ENCODE peak calls at places on chromosomes 3 and 15, in ten cellular contexts. One of them, this sample, is unnamed. For H3K9me3 and H3K4me1, the result is how much of the 10 kb centered on the place peaks cover.

GRCh38 chr3:38084019-38084968 is 45.3 kb downstream of the DLEC1 start:
- DNase-seq in psoas muscle: peak
- DNase-seq in uterus: no peak
- DNase-seq in colonic mucosa: no peak
- DNase-seq in hepatocyte: peak
- DNase-seq in A549: peak
- DNase-seq in ovary: no peak
- DNase-seq in CD8-positive, alpha-beta memory T cell: peak
- DNase-seq in CD8-positive, alpha-beta T cell: no peak
- DNase-seq in Peyer's patch: no peak
- DNase-seq in this sample: no peak

GRCh38 chr3:165464736-165465135 is 268.6 kb upstream of the SLITRK3 start:
- DNase-seq in hepatocyte: no peak
- DNase-seq in ovary: no peak
- DNase-seq in A549: no peak
- DNase-seq in psoas muscle: no peak
- DNase-seq in Peyer's patch: no peak
- DNase-seq in colonic mucosa: no peak
- DNase-seq in CD8-positive, alpha-beta memory T cell: no peak
- DNase-seq in uterus: no peak
- DNase-seq in CD8-positive, alpha-beta T cell: no peak
- DNase-seq in this sample: no peak

GRCh38 chr3:150252462-150252861 is 155.6 kb upstream of the TSC22D2 start:
- DNase-seq in CD8-positive, alpha-beta T cell: no peak
- DNase-seq in colonic mucosa: no peak
- DNase-seq in Peyer's patch: no peak
- DNase-seq in uterus: no peak
- DNase-seq in A549: no peak
- DNase-seq in ovary: no peak
- DNase-seq in psoas muscle: no peak
- DNase-seq in hepatocyte: no peak
- DNase-seq in CD8-positive, alpha-beta memory T cell: no peak
- DNase-seq in this sample: no peak

GRCh38 chr3:179015551-179016020 is 56.0 kb downstream of the ZMAT3 start:
- DNase-seq in ovary: no peak
- DNase-seq in A549: peak
- DNase-seq in psoas muscle: no peak
- DNase-seq in Peyer's patch: peak
- DNase-seq in hepatocyte: peak
- DNase-seq in colonic mucosa: peak
- DNase-seq in CD8-positive, alpha-beta T cell: peak
- DNase-seq in CD8-positive, alpha-beta memory T cell: peak
- DNase-seq in uterus: peak
- DNase-seq in this sample: peak

GRCh38 chr3:159082514-159082913 is 280.7 kb downstream of the MFSD1 start:
- DNase-seq in Peyer's patch: no peak
- DNase-seq in ovary: no peak
- DNase-seq in psoas muscle: no peak
- DNase-seq in CD8-positive, alpha-beta T cell: no peak
- DNase-seq in colonic mucosa: no peak
- DNase-seq in A549: no peak
- DNase-seq in CD8-positive, alpha-beta memory T cell: no peak
- DNase-seq in uterus: no peak
- DNase-seq in hepatocyte: no peak
- DNase-seq in this sample: no peak

GRCh38 chr3:47418167-47419082 is 37.6 kb downstream of the PTPN23 start:
- DNase-seq in Peyer's patch: no peak
- DNase-seq in CD8-positive, alpha-beta T cell: no peak
- DNase-seq in psoas muscle: no peak
- DNase-seq in uterus: no peak
- DNase-seq in hepatocyte: no peak
- DNase-seq in colonic mucosa: no peak
- DNase-seq in ovary: no peak
- DNase-seq in CD8-positive, alpha-beta memory T cell: no peak
- DNase-seq in A549: peak
- DNase-seq in this sample: no peak

GRCh38 chr3:174229916-174230315 is 629.2 kb upstream of the NAALADL2 start:
- DNase-seq in ovary: no peak
- DNase-seq in psoas muscle: no peak
- DNase-seq in colonic mucosa: no peak
- DNase-seq in Peyer's patch: no peak
- DNase-seq in CD8-positive, alpha-beta memory T cell: no peak
- DNase-seq in CD8-positive, alpha-beta T cell: no peak
- DNase-seq in A549: no peak
- DNase-seq in uterus: no peak
- DNase-seq in hepatocyte: no peak
- DNase-seq in this sample: no peak

GRCh38 chr3:160544837-160545236 is 20.5 kb downstream of the KPNA4 start:
- DNase-seq in colonic mucosa: no peak
- DNase-seq in Peyer's patch: no peak
- DNase-seq in uterus: no peak
- DNase-seq in CD8-positive, alpha-beta T cell: no peak
- DNase-seq in ovary: no peak
- DNase-seq in psoas muscle: no peak
- DNase-seq in CD8-positive, alpha-beta memory T cell: no peak
- DNase-seq in A549: no peak
- DNase-seq in hepatocyte: no peak
- DNase-seq in this sample: no peak

GRCh38 chr3:13932578-13933295 is 52.9 kb upstream of the WNT7A start:
- DNase-seq in colonic mucosa: no peak
- DNase-seq in ovary: no peak
- DNase-seq in Peyer's patch: no peak
- DNase-seq in psoas muscle: no peak
- DNase-seq in hepatocyte: no peak
- DNase-seq in CD8-positive, alpha-beta memory T cell: no peak
- DNase-seq in uterus: no peak
- DNase-seq in CD8-positive, alpha-beta T cell: no peak
- DNase-seq in A549: no peak
- DNase-seq in this sample: no peak

GRCh38 chr15:29636140-29636539 is 186.1 kb downstream of the TJP1 start:
- DNase-seq in CD8-positive, alpha-beta memory T cell: no peak
- DNase-seq in colonic mucosa: peak
- DNase-seq in psoas muscle: no peak
- DNase-seq in Peyer's patch: no peak
- DNase-seq in A549: no peak
- DNase-seq in CD8-positive, alpha-beta T cell: no peak
- DNase-seq in uterus: no peak
- DNase-seq in ovary: no peak
- DNase-seq in hepatocyte: no peak
- DNase-seq in this sample: no peak

GRCh38 chr3:16277471-16277870 is 12.5 kb downstream of the OXNAD1 start:
- DNase-seq in CD8-positive, alpha-beta T cell: no peak
- DNase-seq in psoas muscle: no peak
- DNase-seq in Peyer's patch: no peak
- DNase-seq in A549: no peak
- DNase-seq in uterus: no peak
- DNase-seq in ovary: no peak
- DNase-seq in CD8-positive, alpha-beta memory T cell: no peak
- DNase-seq in hepatocyte: no peak
- DNase-seq in colonic mucosa: no peak
- DNase-seq in this sample: no peak

GRCh38 chr3:105987809-105988208 is 119.0 kb upstream of the CBLB start:
- DNase-seq in Peyer's patch: no peak
- DNase-seq in hepatocyte: no peak
- DNase-seq in ovary: no peak
- DNase-seq in psoas muscle: no peak
- DNase-seq in CD8-positive, alpha-beta memory T cell: no peak
- DNase-seq in CD8-positive, alpha-beta T cell: no peak
- DNase-seq in uterus: no peak
- DNase-seq in A549: no peak
- DNase-seq in colonic mucosa: no peak
- DNase-seq in this sample: no peak

GRCh38 chr15:25207369-25207768 is 231.5 kb downstream of the UBE3A start:
- DNase-seq in hepatocyte: no peak
- DNase-seq in ovary: no peak
- DNase-seq in CD8-positive, alpha-beta T cell: no peak
- DNase-seq in CD8-positive, alpha-beta memory T cell: no peak
- DNase-seq in A549: no peak
- DNase-seq in psoas muscle: no peak
- DNase-seq in Peyer's patch: no peak
- DNase-seq in colonic mucosa: no peak
- DNase-seq in uterus: no peak
- DNase-seq in this sample: no peak
- H3K9me3 ChIP-seq in hepatocyte: under half
- H3K9me3 ChIP-seq in ovary: under half
- H3K9me3 ChIP-seq in CD8-positive, alpha-beta T cell: under half
- H3K9me3 ChIP-seq in CD8-positive, alpha-beta memory T cell: under half
- H3K9me3 ChIP-seq in A549: under half
- H3K9me3 ChIP-seq in psoas muscle: under half
- H3K9me3 ChIP-seq in Peyer's patch: under half
- H3K9me3 ChIP-seq in colonic mucosa: under half
- H3K9me3 ChIP-seq in uterus: under half
- H3K9me3 ChIP-seq in this sample: under half

DNA sequence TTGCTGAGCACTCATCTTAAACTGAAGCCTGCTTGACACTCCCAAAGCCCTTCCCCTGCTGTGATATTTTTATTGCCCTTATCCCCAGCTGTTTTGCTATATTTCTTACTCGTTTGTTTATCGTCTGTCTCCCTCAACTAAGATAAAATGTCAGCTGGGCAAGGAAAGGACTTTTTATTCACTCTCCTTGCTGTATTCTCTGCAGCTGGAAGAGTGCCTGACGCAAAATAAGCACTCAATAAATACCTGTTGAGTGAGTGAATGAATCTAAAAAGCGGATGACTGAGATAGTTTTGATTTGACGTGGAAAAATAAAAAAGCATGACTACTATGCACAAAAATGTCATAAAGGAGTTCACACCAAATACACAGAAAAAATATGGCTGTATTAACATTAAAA is 84.8 kb upstream of the POMGNT2 start:
- DNase-seq in CD8-positive, alpha-beta memory T cell: no peak
- DNase-seq in psoas muscle: no peak
- DNase-seq in ovary: no peak
- DNase-seq in A549: no peak
- DNase-seq in Peyer's patch: no peak
- DNase-seq in uterus: no peak
- DNase-seq in colonic mucosa: no peak
- DNase-seq in CD8-positive, alpha-beta T cell: no peak
- DNase-seq in hepatocyte: peak
- DNase-seq in this sample: no peak
- H3K4me1 ChIP-seq in CD8-positive, alpha-beta memory T cell: under half
- H3K4me1 ChIP-seq in psoas muscle: under half
- H3K4me1 ChIP-seq in ovary: under half
- H3K4me1 ChIP-seq in A549: under half
- H3K4me1 ChIP-seq in Peyer's patch: under half
- H3K4me1 ChIP-seq in uterus: under half
- H3K4me1 ChIP-seq in colonic mucosa: under half
- H3K4me1 ChIP-seq in CD8-positive, alpha-beta T cell: under half
- H3K4me1 ChIP-seq in hepatocyte: under half
- H3K4me1 ChIP-seq in this sample: under half

GRCh38 chr3:30645077-30645476 is 38.7 kb downstream of the TGFBR2 start:
- DNase-seq in CD8-positive, alpha-beta memory T cell: no peak
- DNase-seq in hepatocyte: no peak
- DNase-seq in A549: no peak
- DNase-seq in psoas muscle: no peak
- DNase-seq in uterus: no peak
- DNase-seq in ovary: no peak
- DNase-seq in colonic mucosa: no peak
- DNase-seq in Peyer's patch: no peak
- DNase-seq in CD8-positive, alpha-beta T cell: no peak
- DNase-seq in this sample: no peak

GRCh38 chr3:30646181-30646876 is 39.9 kb downstream of the TGFBR2 start:
- DNase-seq in Peyer's patch: no peak
- DNase-seq in uterus: no peak
- DNase-seq in CD8-positive, alpha-beta T cell: no peak
- DNase-seq in ovary: no peak
- DNase-seq in psoas muscle: no peak
- DNase-seq in hepatocyte: no peak
- DNase-seq in A549: no peak
- DNase-seq in CD8-positive, alpha-beta memory T cell: no peak
- DNase-seq in colonic mucosa: no peak
- DNase-seq in this sample: no peak

GRCh38 chr3:30643763-30644462 is 37.5 kb downstream of the TGFBR2 start:
- DNase-seq in CD8-positive, alpha-beta T cell: peak
- DNase-seq in CD8-positive, alpha-beta memory T cell: peak
- DNase-seq in uterus: no peak
- DNase-seq in hepatocyte: no peak
- DNase-seq in Peyer's patch: peak
- DNase-seq in colonic mucosa: no peak
- DNase-seq in A549: no peak
- DNase-seq in ovary: no peak
- DNase-seq in psoas muscle: no peak
- DNase-seq in this sample: no peak

GRCh38 chr3:30642715-30643361 is 36.4 kb downstream of the TGFBR2 start:
- DNase-seq in psoas muscle: no peak
- DNase-seq in Peyer's patch: no peak
- DNase-seq in uterus: no peak
- DNase-seq in A549: no peak
- DNase-seq in hepatocyte: no peak
- DNase-seq in CD8-positive, alpha-beta T cell: no peak
- DNase-seq in colonic mucosa: no peak
- DNase-seq in CD8-positive, alpha-beta memory T cell: no peak
- DNase-seq in ovary: no peak
- DNase-seq in this sample: no peak

GRCh38 chr3:30644615-30645014 is 38.2 kb downstream of the TGFBR2 start:
- DNase-seq in uterus: peak
- DNase-seq in colonic mucosa: peak
- DNase-seq in ovary: no peak
- DNase-seq in hepatocyte: no peak
- DNase-seq in CD8-positive, alpha-beta memory T cell: peak
- DNase-seq in Peyer's patch: peak
- DNase-seq in A549: no peak
- DNase-seq in CD8-positive, alpha-beta T cell: peak
- DNase-seq in psoas muscle: peak
- DNase-seq in this sample: no peak
- H3K27ac ChIP-seq in uterus: peak
- H3K27ac ChIP-seq in colonic mucosa: peak
- H3K27ac ChIP-seq in ovary: no peak
- H3K27ac ChIP-seq in hepatocyte: no peak
- H3K27ac ChIP-seq in CD8-positive, alpha-beta memory T cell: peak
- H3K27ac ChIP-seq in Peyer's patch: peak
- H3K27ac ChIP-seq in A549: no peak
- H3K27ac ChIP-seq in CD8-positive, alpha-beta T cell: peak
- H3K27ac ChIP-seq in psoas muscle: peak
- H3K27ac ChIP-seq in this sample: no peak

DNA sequence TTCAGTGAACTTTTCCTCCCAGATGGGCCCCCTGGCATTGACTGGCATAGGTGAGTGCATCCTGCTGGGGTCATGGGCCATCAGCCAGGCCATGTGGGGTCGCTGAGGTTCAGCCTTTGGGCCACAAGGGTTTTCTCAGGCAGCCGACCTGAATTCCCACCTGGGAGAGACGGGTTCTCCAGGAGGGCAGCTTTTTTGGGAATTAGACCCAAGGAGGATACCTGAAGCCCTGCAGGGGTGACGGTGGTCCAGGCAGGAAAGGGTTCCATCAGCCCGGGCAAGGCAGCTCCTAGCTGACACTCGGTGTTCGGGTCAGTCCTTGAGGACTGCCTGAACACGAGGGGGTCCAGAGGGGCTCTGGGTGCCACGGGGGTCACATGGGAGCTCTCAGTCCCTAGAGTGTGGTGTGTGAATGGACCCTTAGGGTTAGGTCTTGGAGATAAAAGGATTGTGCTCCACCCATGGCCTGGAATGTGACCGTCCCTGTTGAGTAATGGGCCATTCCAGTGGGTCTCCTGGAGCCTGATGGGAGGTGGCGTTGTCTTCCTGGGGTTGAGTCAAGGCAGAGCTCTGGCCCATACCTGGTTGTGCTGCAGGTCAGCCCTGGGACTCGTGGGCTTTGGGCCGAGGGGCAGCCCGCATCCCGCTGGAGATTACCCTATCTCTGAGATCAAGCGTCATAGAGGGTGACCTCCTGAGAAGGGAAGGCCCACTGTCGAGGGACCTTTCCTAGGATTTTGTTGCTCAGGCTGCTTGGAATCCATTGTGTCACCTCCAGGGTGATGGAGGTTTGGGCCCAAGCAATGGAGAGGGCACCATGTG is 192.8 kb downstream of the UBE3A start:
- DNase-seq in uterus: peak
- DNase-seq in psoas muscle: peak
- DNase-seq in hepatocyte: no peak
- DNase-seq in Peyer's patch: no peak
- DNase-seq in ovary: no peak
- DNase-seq in A549: no peak
- DNase-seq in CD8-positive, alpha-beta memory T cell: no peak
- DNase-seq in CD8-positive, alpha-beta T cell: peak
- DNase-seq in colonic mucosa: peak
- DNase-seq in this sample: no peak
- H3K9me3 ChIP-seq in uterus: under half
- H3K9me3 ChIP-seq in psoas muscle: under half
- H3K9me3 ChIP-seq in hepatocyte: under half
- H3K9me3 ChIP-seq in Peyer's patch: under half
- H3K9me3 ChIP-seq in ovary: under half
- H3K9me3 ChIP-seq in A549: under half
- H3K9me3 ChIP-seq in CD8-positive, alpha-beta memory T cell: under half
- H3K9me3 ChIP-seq in CD8-positive, alpha-beta T cell: under half
- H3K9me3 ChIP-seq in colonic mucosa: under half
- H3K9me3 ChIP-seq in this sample: under half

This sample was measured in SJSA1.